ENCODE peak calls at places on chromosomes 13 and 19, in ten cellular contexts. One of them, this sample, is unnamed.

GRCh38 chr19:7257148-7258041 is 36.8 kb downstream of the INSR start:
- DNase-seq in RWPE1: peak
- DNase-seq in CD8-positive, alpha-beta T cell: no peak
- DNase-seq in hepatocyte: peak
- DNase-seq in heart left ventricle: no peak
- DNase-seq in cardiac muscle cell: peak
- DNase-seq in psoas muscle: no peak
- DNase-seq in OCI-LY7: no peak
- DNase-seq in IMR-90: peak
- DNase-seq in CD4-positive, alpha-beta T cell: no peak
- DNase-seq in this sample: no peak

GRCh38 chr19:1570836-1571235 is 2.7 kb upstream of the MEX3D start:
- DNase-seq in RWPE1: no peak
- DNase-seq in CD8-positive, alpha-beta T cell: no peak
- DNase-seq in hepatocyte: no peak
- DNase-seq in heart left ventricle: no peak
- DNase-seq in cardiac muscle cell: no peak
- DNase-seq in psoas muscle: no peak
- DNase-seq in OCI-LY7: no peak
- DNase-seq in IMR-90: no peak
- DNase-seq in CD4-positive, alpha-beta T cell: no peak
- DNase-seq in this sample: no peak

GRCh38 chr19:35056513-35057063 is 15.1 kb downstream of the HPN start:
- DNase-seq in RWPE1: no peak
- DNase-seq in CD8-positive, alpha-beta T cell: no peak
- DNase-seq in hepatocyte: no peak
- DNase-seq in heart left ventricle: no peak
- DNase-seq in cardiac muscle cell: no peak
- DNase-seq in psoas muscle: no peak
- DNase-seq in OCI-LY7: no peak
- DNase-seq in IMR-90: no peak
- DNase-seq in CD4-positive, alpha-beta T cell: no peak
- DNase-seq in this sample: no peak

GRCh38 chr13:108288741-108289140 is 19.2 kb downstream of the TNFSF13B start:
- DNase-seq in RWPE1: no peak
- DNase-seq in CD8-positive, alpha-beta T cell: no peak
- DNase-seq in hepatocyte: no peak
- DNase-seq in heart left ventricle: no peak
- DNase-seq in cardiac muscle cell: no peak
- DNase-seq in psoas muscle: no peak
- DNase-seq in OCI-LY7: no peak
- DNase-seq in IMR-90: no peak
- DNase-seq in CD4-positive, alpha-beta T cell: no peak
- DNase-seq in this sample: no peak

GRCh38 chr19:38634757-38635482 is 12.5 kb upstream of the ACTN4 start:
- DNase-seq in RWPE1: peak
- DNase-seq in CD8-positive, alpha-beta T cell: peak
- DNase-seq in hepatocyte: peak
- DNase-seq in heart left ventricle: peak
- DNase-seq in cardiac muscle cell: peak
- DNase-seq in psoas muscle: peak
- DNase-seq in OCI-LY7: peak
- DNase-seq in IMR-90: peak
- DNase-seq in CD4-positive, alpha-beta T cell: peak
- DNase-seq in this sample: no peak

GRCh38 chr19:848457-848921 is 3.6 kb upstream of the ELANE start:
- DNase-seq in RWPE1: no peak
- DNase-seq in CD8-positive, alpha-beta T cell: no peak
- DNase-seq in hepatocyte: no peak
- DNase-seq in heart left ventricle: no peak
- DNase-seq in cardiac muscle cell: peak
- DNase-seq in psoas muscle: peak
- DNase-seq in OCI-LY7: no peak
- DNase-seq in IMR-90: no peak
- DNase-seq in CD4-positive, alpha-beta T cell: no peak
- DNase-seq in this sample: no peak

GRCh38 chr13:40101708-40102359 is 446.4 kb downstream of the COG6 start:
- DNase-seq in RWPE1: no peak
- DNase-seq in CD8-positive, alpha-beta T cell: no peak
- DNase-seq in hepatocyte: no peak
- DNase-seq in heart left ventricle: no peak
- DNase-seq in cardiac muscle cell: no peak
- DNase-seq in psoas muscle: no peak
- DNase-seq in OCI-LY7: peak
- DNase-seq in IMR-90: no peak
- DNase-seq in CD4-positive, alpha-beta T cell: no peak
- DNase-seq in this sample: no peak

GRCh38 chr13:110185696-110186095 is 121.3 kb downstream of the COL4A1 start:
- DNase-seq in RWPE1: no peak
- DNase-seq in CD8-positive, alpha-beta T cell: no peak
- DNase-seq in hepatocyte: no peak
- DNase-seq in heart left ventricle: no peak
- DNase-seq in cardiac muscle cell: no peak
- DNase-seq in psoas muscle: no peak
- DNase-seq in OCI-LY7: no peak
- DNase-seq in IMR-90: peak
- DNase-seq in CD4-positive, alpha-beta T cell: no peak
- DNase-seq in this sample: no peak

GRCh38 chr13:42041017-42041683 is 7.3 kb upstream of the DGKH start:
- DNase-seq in RWPE1: peak
- DNase-seq in CD8-positive, alpha-beta T cell: peak
- DNase-seq in hepatocyte: peak
- DNase-seq in heart left ventricle: peak
- DNase-seq in cardiac muscle cell: peak
- DNase-seq in psoas muscle: peak
- DNase-seq in OCI-LY7: peak
- DNase-seq in IMR-90: peak
- DNase-seq in CD4-positive, alpha-beta T cell: no peak
- DNase-seq in this sample: peak

GRCh38 chr19:1675633-1676350 is 23.4 kb upstream of the TCF3 start:
- DNase-seq in RWPE1: no peak
- DNase-seq in CD8-positive, alpha-beta T cell: no peak
- DNase-seq in hepatocyte: no peak
- DNase-seq in heart left ventricle: no peak
- DNase-seq in cardiac muscle cell: no peak
- DNase-seq in psoas muscle: no peak
- DNase-seq in OCI-LY7: no peak
- DNase-seq in IMR-90: no peak
- DNase-seq in CD4-positive, alpha-beta T cell: no peak
- DNase-seq in this sample: no peak

GRCh38 chr19:32720216-32720935 is 809 bp downstream of the TDRD12 start:
- DNase-seq in RWPE1: no peak
- DNase-seq in CD8-positive, alpha-beta T cell: no peak
- DNase-seq in hepatocyte: no peak
- DNase-seq in heart left ventricle: no peak
- DNase-seq in cardiac muscle cell: no peak
- DNase-seq in psoas muscle: no peak
- DNase-seq in OCI-LY7: no peak
- DNase-seq in IMR-90: no peak
- DNase-seq in CD4-positive, alpha-beta T cell: no peak
- DNase-seq in this sample: no peak

GRCh38 chr13:104773775-104774174 is 1707.6 kb upstream of the SLC10A2 start:
- DNase-seq in RWPE1: peak
- DNase-seq in CD8-positive, alpha-beta T cell: no peak
- DNase-seq in hepatocyte: peak
- DNase-seq in heart left ventricle: no peak
- DNase-seq in cardiac muscle cell: peak
- DNase-seq in psoas muscle: no peak
- DNase-seq in OCI-LY7: peak
- DNase-seq in IMR-90: peak
- DNase-seq in CD4-positive, alpha-beta T cell: no peak
- DNase-seq in this sample: no peak

GRCh38 chr13:23087884-23088283 is 92.9 kb upstream of the SGCG start:
- DNase-seq in RWPE1: peak
- DNase-seq in CD8-positive, alpha-beta T cell: no peak
- DNase-seq in hepatocyte: peak
- DNase-seq in heart left ventricle: no peak
- DNase-seq in cardiac muscle cell: peak
- DNase-seq in psoas muscle: no peak
- DNase-seq in OCI-LY7: peak
- DNase-seq in IMR-90: peak
- DNase-seq in CD4-positive, alpha-beta T cell: no peak
- DNase-seq in this sample: no peak

GRCh38 chr19:51564791-51565190 is 6.3 kb upstream of the ZNF175 start:
- DNase-seq in RWPE1: no peak
- DNase-seq in CD8-positive, alpha-beta T cell: no peak
- DNase-seq in hepatocyte: no peak
- DNase-seq in heart left ventricle: no peak
- DNase-seq in cardiac muscle cell: no peak
- DNase-seq in psoas muscle: no peak
- DNase-seq in OCI-LY7: peak
- DNase-seq in IMR-90: no peak
- DNase-seq in CD4-positive, alpha-beta T cell: no peak
- DNase-seq in this sample: no peak

GRCh38 chr19:10009269-10009665 is 1.0 kb downstream of the COL5A3 start:
- DNase-seq in RWPE1: peak
- DNase-seq in CD8-positive, alpha-beta T cell: peak
- DNase-seq in hepatocyte: peak
- DNase-seq in heart left ventricle: peak
- DNase-seq in cardiac muscle cell: peak
- DNase-seq in psoas muscle: peak
- DNase-seq in OCI-LY7: no peak
- DNase-seq in IMR-90: peak
- DNase-seq in CD4-positive, alpha-beta T cell: peak
- DNase-seq in this sample: peak

GRCh38 chr13:110869231-110869804 is 45.6 kb downstream of the ANKRD10 start:
- DNase-seq in RWPE1: no peak
- DNase-seq in CD8-positive, alpha-beta T cell: no peak
- DNase-seq in hepatocyte: no peak
- DNase-seq in heart left ventricle: peak
- DNase-seq in cardiac muscle cell: no peak
- DNase-seq in psoas muscle: peak
- DNase-seq in OCI-LY7: no peak
- DNase-seq in IMR-90: no peak
- DNase-seq in CD4-positive, alpha-beta T cell: no peak
- DNase-seq in this sample: peak

GRCh38 chr19:21584532-21584931 is 79.1 kb downstream of the ZNF429 start:
- DNase-seq in RWPE1: no peak
- DNase-seq in CD8-positive, alpha-beta T cell: no peak
- DNase-seq in hepatocyte: no peak
- DNase-seq in heart left ventricle: no peak
- DNase-seq in cardiac muscle cell: no peak
- DNase-seq in psoas muscle: no peak
- DNase-seq in OCI-LY7: no peak
- DNase-seq in IMR-90: no peak
- DNase-seq in CD4-positive, alpha-beta T cell: no peak
- DNase-seq in this sample: no peak

GRCh38 chr13:33611016-33611805 is 206.7 kb upstream of the RFC3 start:
- DNase-seq in RWPE1: no peak
- DNase-seq in CD8-positive, alpha-beta T cell: no peak
- DNase-seq in hepatocyte: no peak
- DNase-seq in heart left ventricle: peak
- DNase-seq in cardiac muscle cell: peak
- DNase-seq in psoas muscle: peak
- DNase-seq in OCI-LY7: no peak
- DNase-seq in IMR-90: peak
- DNase-seq in CD4-positive, alpha-beta T cell: no peak
- DNase-seq in this sample: peak

GRCh38 chr13:31870511-31870910 is 131.2 kb downstream of the RXFP2 start:
- DNase-seq in RWPE1: no peak
- DNase-seq in CD8-positive, alpha-beta T cell: no peak
- DNase-seq in hepatocyte: no peak
- DNase-seq in heart left ventricle: no peak
- DNase-seq in cardiac muscle cell: no peak
- DNase-seq in psoas muscle: no peak
- DNase-seq in OCI-LY7: no peak
- DNase-seq in IMR-90: no peak
- DNase-seq in CD4-positive, alpha-beta T cell: no peak
- DNase-seq in this sample: no peak

GRCh38 chr13:97194473-97194872 is 27.7 kb upstream of the MBNL2 start:
- DNase-seq in RWPE1: peak
- DNase-seq in CD8-positive, alpha-beta T cell: no peak
- DNase-seq in hepatocyte: no peak
- DNase-seq in heart left ventricle: no peak
- DNase-seq in cardiac muscle cell: peak
- DNase-seq in psoas muscle: no peak
- DNase-seq in OCI-LY7: no peak
- DNase-seq in IMR-90: peak
- DNase-seq in CD4-positive, alpha-beta T cell: no peak
- DNase-seq in this sample: no peak
- H3K27ac ChIP-seq in RWPE1: no peak
- H3K27ac ChIP-seq in CD8-positive, alpha-beta T cell: no peak
- H3K27ac ChIP-seq in hepatocyte: no peak
- H3K27ac ChIP-seq in heart left ventricle: no peak
- H3K27ac ChIP-seq in cardiac muscle cell: no peak
- H3K27ac ChIP-seq in psoas muscle: no peak
- H3K27ac ChIP-seq in OCI-LY7: no peak
- H3K27ac ChIP-seq in IMR-90: no peak
- H3K27ac ChIP-seq in CD4-positive, alpha-beta T cell: no peak
- H3K27ac ChIP-seq in this sample: no peak

GRCh38 chr13:52845766-52846566 is 2.5 kb downstream of the PCDH8 start:
- DNase-seq in RWPE1: peak
- DNase-seq in CD8-positive, alpha-beta T cell: no peak
- DNase-seq in hepatocyte: peak
- DNase-seq in heart left ventricle: no peak
- DNase-seq in cardiac muscle cell: peak
- DNase-seq in psoas muscle: peak
- DNase-seq in OCI-LY7: no peak
- DNase-seq in IMR-90: no peak
- DNase-seq in CD4-positive, alpha-beta T cell: no peak
- DNase-seq in this sample: no peak
- TF ChIP-seq CTCF in RWPE1: no peak
- TF ChIP-seq CTCF in CD8-positive, alpha-beta T cell: no peak
- TF ChIP-seq CTCF in hepatocyte: peak
- TF ChIP-seq CTCF in heart left ventricle: peak
- TF ChIP-seq CTCF in cardiac muscle cell: peak
- TF ChIP-seq CTCF in psoas muscle: no peak
- TF ChIP-seq CTCF in OCI-LY7: no peak
- TF ChIP-seq CTCF in IMR-90: peak
- TF ChIP-seq CTCF in CD4-positive, alpha-beta T cell: no peak
- TF ChIP-seq CTCF in this sample: no peak

GRCh38 chr13:102394158-102395053 is 7.4 kb downstream of the FGF14 start:
- DNase-seq in RWPE1: peak
- DNase-seq in CD8-positive, alpha-beta T cell: peak
- DNase-seq in hepatocyte: peak
- DNase-seq in heart left ventricle: peak
- DNase-seq in cardiac muscle cell: peak
- DNase-seq in psoas muscle: peak
- DNase-seq in OCI-LY7: no peak
- DNase-seq in IMR-90: peak
- DNase-seq in CD4-positive, alpha-beta T cell: peak
- DNase-seq in this sample: peak
- H3K27ac ChIP-seq in RWPE1: peak
- H3K27ac ChIP-seq in CD8-positive, alpha-beta T cell: peak
- H3K27ac ChIP-seq in hepatocyte: no peak
- H3K27ac ChIP-seq in heart left ventricle: peak
- H3K27ac ChIP-seq in cardiac muscle cell: peak
- H3K27ac ChIP-seq in psoas muscle: peak
- H3K27ac ChIP-seq in OCI-LY7: no peak
- H3K27ac ChIP-seq in IMR-90: peak
- H3K27ac ChIP-seq in CD4-positive, alpha-beta T cell: no peak
- H3K27ac ChIP-seq in this sample: peak

DNA sequence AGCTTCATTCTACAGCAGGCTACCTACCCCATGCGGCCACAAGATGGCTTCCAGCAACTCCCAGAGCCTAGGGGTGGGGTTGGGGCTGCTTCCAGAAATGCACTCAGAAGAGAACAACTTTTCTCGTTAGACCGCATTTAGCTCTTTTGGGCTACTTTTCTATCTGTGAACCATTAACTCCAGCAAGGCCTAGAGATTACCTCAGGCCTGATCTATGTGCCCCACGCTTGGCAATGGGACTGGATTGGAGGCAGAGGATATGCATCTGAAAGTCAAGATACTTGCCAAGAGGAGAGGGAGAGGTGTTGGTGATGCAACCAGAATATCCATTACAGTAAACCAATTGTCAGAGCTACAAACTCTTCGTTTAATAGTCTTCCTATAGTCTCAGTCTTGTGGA is 177.7 kb downstream of the TDRD3 start:
- DNase-seq in RWPE1: no peak
- DNase-seq in CD8-positive, alpha-beta T cell: no peak
- DNase-seq in hepatocyte: no peak
- DNase-seq in heart left ventricle: no peak
- DNase-seq in cardiac muscle cell: no peak
- DNase-seq in psoas muscle: no peak
- DNase-seq in OCI-LY7: no peak
- DNase-seq in IMR-90: no peak
- DNase-seq in CD4-positive, alpha-beta T cell: no peak
- DNase-seq in this sample: no peak
- TF ChIP-seq CTCF in RWPE1: no peak
- TF ChIP-seq CTCF in CD8-positive, alpha-beta T cell: no peak
- TF ChIP-seq CTCF in hepatocyte: no peak
- TF ChIP-seq CTCF in heart left ventricle: no peak
- TF ChIP-seq CTCF in cardiac muscle cell: no peak
- TF ChIP-seq CTCF in psoas muscle: no peak
- TF ChIP-seq CTCF in OCI-LY7: no peak
- TF ChIP-seq CTCF in IMR-90: no peak
- TF ChIP-seq CTCF in CD4-positive, alpha-beta T cell: no peak
- TF ChIP-seq CTCF in this sample: no peak

This sample was measured in gastrocnemius medialis.